ENCODE peak calls at places on chromosome 4, in four cellular contexts. U, P, V and I are unnamed samples.

GRCh38 chr4:168797176-168797575 is 212.9 kb downstream of the CBR4 start:
- ATAC-seq in U (peak; percentile 52), P (no peak), V (no peak), I (peak; percentile 71)

GRCh38 chr4:70667710-70668535 is 1.6 kb upstream of the JCHAIN start:
- ATAC-seq in P (no peak), V (no peak), U (no peak), I (no peak)

GRCh38 chr4:151429957-151430548 is 21.1 kb downstream of the FHIP1A start:
- ATAC-seq in P (no peak), V (no peak), U (no peak), I (no peak)

GRCh38 chr4:28117067-28117756 is 1256.6 kb downstream of the STIM2 start:
- ATAC-seq in V (no peak), U (no peak), P (no peak), I (no peak)

GRCh38 chr4:78951862-78952472 is 12.7 kb upstream of the PAQR3 start:
- ATAC-seq in U (peak; percentile 48), V (no peak), P (peak; percentile 87), I (peak; percentile 70)

GRCh38 chr4:56654238-56654632 is 26.9 kb downstream of the HOPX start:
- ATAC-seq in V (no peak), P (no peak), U (no peak), I (no peak)

GRCh38 chr4:81754169-81754568 is 282.5 kb upstream of the RASGEF1B start:
- ATAC-seq in P (no peak), U (no peak), V (no peak), I (no peak)

GRCh38 chr4:147863808-147864472 is 132.1 kb downstream of the ARHGAP10 start:
- ATAC-seq in P (no peak), V (no peak), U (no peak), I (no peak)

GRCh38 chr4:154559141-154559841 is 3.5 kb upstream of the FGB start:
- ATAC-seq in U (peak; percentile 81), P (peak; percentile 53), V (peak; percentile 80), I (no peak)

GRCh38 chr4:26839534-26839951 is 21.1 kb upstream of the STIM2 start:
- ATAC-seq in V (no peak), P (no peak), U (no peak), I (no peak)

GRCh38 chr4:48943387-48943786 is 36.8 kb upstream of the OCIAD2 start:
- ATAC-seq in P (no peak), V (peak; percentile 62), U (peak; percentile 17), I (no peak)

GRCh38 chr4:173328236-173328901 is 5.8 kb downstream of the HMGB2 start:
- ATAC-seq in U (no peak), V (peak; percentile 40), P (no peak), I (no peak)

GRCh38 chr4:111399523-111400135 is 745.6 kb upstream of the FAM241A start:
- ATAC-seq in P (no peak), U (no peak), V (no peak), I (no peak)

GRCh38 chr4:110484029-110484428 is 8.1 kb downstream of the ENPEP start:
- ATAC-seq in U (no peak), V (no peak), P (no peak), I (no peak)

GRCh38 chr4:25069014-25069413 is 38.3 kb upstream of the LGI2 start:
- ATAC-seq in P (no peak), U (no peak), V (no peak), I (no peak)

GRCh38 chr4:11397819-11398610 is 30.7 kb downstream of the HS3ST1 start:
- ATAC-seq in U (no peak), V (no peak), P (no peak), I (no peak)

GRCh38 chr4:152039085-152039484 is 278.3 kb upstream of the GATB start:
- ATAC-seq in P (no peak), U (no peak), V (no peak), I (peak; percentile 74)

GRCh38 chr4:37928896-37929537 is 31.2 kb upstream of the PTTG2 start:
- ATAC-seq in V (no peak), U (no peak), P (peak; percentile 49), I (no peak)

GRCh38 chr4:36152712-36153111 is 91.6 kb downstream of the ARAP2 start:
- ATAC-seq in V (no peak), P (no peak), U (no peak), I (no peak)

GRCh38 chr4:172858731-172859230 is 309.8 kb upstream of the GALNT7 start:
- ATAC-seq in U (no peak), V (no peak), P (no peak), I (no peak)

GRCh38 chr4:185304944-185305690 is 90.6 kb downstream of the LRP2BP start:
- ATAC-seq in V (peak; percentile 41), P (peak; percentile 38), U (peak; percentile 44), I (no peak)

GRCh38 chr4:3746701-3747581 is 19.2 kb upstream of the ADRA2C start:
- ATAC-seq in U (no peak), V (no peak), P (no peak), I (no peak)

GRCh38 chr4:6910960-6911874 is 1.6 kb downstream of the TBC1D14 start:
- ATAC-seq in U (no peak), P (peak; percentile 4), V (no peak), I (no peak)

GRCh38 chr4:6915041-6916005 is 5.7 kb downstream of the TBC1D14 start:
- ATAC-seq in U (no peak), P (no peak), V (peak; percentile 5), I (no peak)

GRCh38 chr4:6914448-6914847 is 4.8 kb downstream of the TBC1D14 start:
- ATAC-seq in P (no peak), U (no peak), V (peak; percentile 29), I (no peak)

GRCh38 chr4:6912412-6912811 is 2.8 kb downstream of the TBC1D14 start:
- ATAC-seq in V (no peak), U (no peak), P (peak; percentile 25), I (no peak)

DNA sequence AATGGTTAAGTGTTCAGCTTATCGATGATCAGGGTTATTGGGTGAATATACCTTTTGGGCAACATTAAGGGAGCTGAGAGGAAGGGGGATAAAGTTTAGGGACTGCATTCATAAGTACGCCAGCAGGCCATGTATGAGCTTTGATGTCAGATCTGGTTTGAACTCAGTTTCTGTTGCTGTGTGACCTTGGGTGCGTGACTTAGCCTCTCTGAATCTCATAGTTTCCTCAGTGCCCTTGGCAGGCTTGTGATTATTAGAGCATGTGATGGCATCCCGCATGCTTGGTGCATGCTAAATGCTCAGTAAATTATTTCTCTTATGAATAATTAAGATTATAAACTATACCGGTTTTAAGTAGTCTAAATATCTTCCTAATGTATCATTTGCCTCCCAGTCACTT is 3.7 kb downstream of the TBC1D14 start:
- ATAC-seq in V (no peak), P (no peak), U (no peak), I (no peak)
- H3K4me1 ChIP-seq in V (peaks cover 53% of the 10 kb centered on the region), P (peaks cover 47% of the 10 kb centered on the region), U (peaks cover 8% of the 10 kb centered on the region), I (peaks cover 87% of the 10 kb centered on the region)

GRCh38 chr4:2413821-2414610 is 4.4 kb downstream of the ZFYVE28 start:
- ATAC-seq in V (no peak), P (no peak), U (no peak), I (no peak)
- H3K4me1 ChIP-seq in V (peaks cover 29% of the 10 kb centered on the region), P (peaks cover 15% of the 10 kb centered on the region), U (peaks cover 34% of the 10 kb centered on the region), I (no peaks in the 10 kb centered on the region)

GRCh38 chr4:112516076-112516385 is at the start of gene NEUROG2:
- ATAC-seq in V (peak; percentile 62), P (no peak), U (no peak), I (no peak)
- H3K4me1 ChIP-seq in V (peaks cover 6% of the 10 kb centered on the region), P (peaks cover 28% of the 10 kb centered on the region), U (peaks cover 6% of the 10 kb centered on the region), I (peaks cover 53% of the 10 kb centered on the region)

GRCh38 chr4:150235317-150235716 is 157.1 kb downstream of the DCLK2 start:
- ATAC-seq in V (no peak), P (no peak), U (no peak), I (no peak)

GRCh38 chr4:150238591-150238990 is 160.3 kb downstream of the DCLK2 start:
- ATAC-seq in P (no peak), V (no peak), U (no peak), I (no peak)

GRCh38 chr4:150235795-150236385 is 157.6 kb downstream of the DCLK2 start:
- ATAC-seq in V (no peak), U (no peak), P (no peak), I (no peak)

GRCh38 chr4:150236626-150237025 is 158.4 kb downstream of the DCLK2 start:
- ATAC-seq in V (peak; percentile 75), U (peak; percentile 61), P (no peak), I (no peak)

GRCh38 chr4:150237110-150237852 is 159.0 kb downstream of the DCLK2 start:
- ATAC-seq in V (peak; percentile 89), P (no peak), U (peak; percentile 89), I (peak; percentile 59)
- H3K4me1 ChIP-seq in V (peaks cover 33% of the 10 kb centered on the region), P (no peaks in the 10 kb centered on the region), U (peaks cover 24% of the 10 kb centered on the region), I (peaks cover 11% of the 10 kb centered on the region)